ENCODE peak calls at places on chromosome 12, in seven cellular contexts. E is neuronal stem cell, M is cardiac muscle cell, J is psoas muscle, S is H9, T is PC-9, Q is upper lobe of right lung. R is an unnamed sample.

GRCh38 chr12:124862768-124863408 is 776 bp downstream of the SCARB1 start:
- DNase-seq in Q (no peak), E (no peak), S (no peak), J (no peak), M (no peak), T (no peak), R (no peak)

GRCh38 chr12:89379100-89379838 is 27.0 kb upstream of the DUSP6 start:
- DNase-seq in J (no peak), S (no peak), T (no peak), Q (no peak), E (no peak), M (no peak), R (no peak)

GRCh38 chr12:56565510-56566101 is 44.0 kb downstream of the RBMS2 start:
- DNase-seq in J (peak; percentile 77), E (no peak), Q (peak; percentile 71), M (peak; percentile 92), S (peak; percentile 80), T (no peak), R (peak; percentile 5)

GRCh38 chr12:51307655-51308593 is 16.1 kb downstream of the BIN2 start:
- DNase-seq in M (peak; percentile 69), E (no peak), Q (no peak), S (no peak), T (peak; percentile 95), J (no peak), R (no peak)

GRCh38 chr12:4417471-4417870 is 28.1 kb downstream of the FGF6 start:
- DNase-seq in J (no peak), S (no peak), T (no peak), E (peak; percentile 33), M (no peak), Q (no peak), R (no peak)

GRCh38 chr12:103301642-103302620 is 193.8 kb downstream of the C12orf42 start:
- DNase-seq in E (peak; percentile 47), J (peak; percentile 22), T (no peak), Q (no peak), S (peak; percentile 92), M (no peak), R (peak; percentile 48)

GRCh38 chr12:65609359-65609771 is 214.9 kb upstream of the HMGA2 start:
- DNase-seq in T (peak; percentile 84), S (no peak), E (no peak), M (peak; percentile 59), Q (no peak), J (no peak), R (no peak)

GRCh38 chr12:75294797-75295196 is 35.3 kb downstream of the CAPS2 start:
- DNase-seq in T (no peak), E (no peak), S (no peak), Q (no peak), M (no peak), J (no peak), R (no peak)

GRCh38 chr12:92136883-92137582 is 8.6 kb downstream of the BTG1 start:
- DNase-seq in S (no peak), E (no peak), M (peak; percentile 89), J (no peak), Q (no peak), T (peak; percentile 84), R (no peak)

GRCh38 chr12:16389594-16389993 is 42.1 kb downstream of the MGST1 start:
- DNase-seq in S (no peak), M (peak; percentile 30), Q (no peak), J (no peak), E (no peak), T (no peak), R (no peak)

GRCh38 chr12:39839072-39839471 is 219.5 kb upstream of the ABCD2 start:
- DNase-seq in S (no peak), Q (no peak), T (no peak), M (no peak), E (no peak), J (no peak), R (no peak)

GRCh38 chr12:1644523-1645438 is 15.8 kb downstream of the WNT5B start:
- DNase-seq in Q (peak; percentile 75), T (no peak), J (peak; percentile 81), S (no peak), E (no peak), M (peak; percentile 83), R (no peak)

GRCh38 chr12:46154221-46154975 is 114.4 kb downstream of the SLC38A1 start:
- DNase-seq in E (no peak), S (no peak), J (no peak), T (no peak), Q (no peak), M (peak; percentile 44), R (no peak)

GRCh38 chr12:16347391-16348298 is at the start of gene MGST1:
- DNase-seq in J (peak; percentile 80), E (peak; percentile 89), S (peak; percentile 95), T (peak; percentile 81), Q (peak; percentile 94), M (peak; percentile 78), R (peak; percentile 87)

GRCh38 chr12:27965411-27965810 is 7.1 kb downstream of the PTHLH start:
- DNase-seq in J (no peak), E (no peak), Q (no peak), T (peak; percentile 60), M (peak; percentile 15), S (no peak), R (no peak)

GRCh38 chr12:118537481-118537917 is 161.1 kb downstream of the SUDS3 start:
- DNase-seq in E (no peak), S (peak; percentile 58), Q (no peak), T (no peak), M (no peak), J (peak; percentile 77), R (peak; percentile 55)

GRCh38 chr12:131618303-131618658 is 92.6 kb upstream of the SFSWAP start:
- DNase-seq in Q (no peak), E (peak; percentile 56), S (peak; percentile 71), T (peak; percentile 34), J (no peak), M (peak; percentile 12), R (no peak)

GRCh38 chr12:95173392-95174251 is 43.6 kb downstream of the FGD6 start:
- DNase-seq in J (peak; percentile 69), M (peak; percentile 92), S (no peak), E (no peak), Q (peak; percentile 74), T (peak; percentile 40), R (no peak)

GRCh38 chr12:67649165-67650126 is 901 bp downstream of the DYRK2 start:
- DNase-seq in E (no peak), J (peak; percentile 69), S (no peak), Q (peak; percentile 75), T (no peak), M (no peak), R (no peak)

GRCh38 chr12:67884596-67884995 is 104.7 kb upstream of the IFNG-AS1 start:
- DNase-seq in J (no peak), T (no peak), Q (no peak), M (no peak), S (no peak), E (no peak), R (no peak)

GRCh38 chr12:94092516-94093241 is 55.7 kb upstream of the PLXNC1 start:
- DNase-seq in Q (no peak), J (peak; percentile 57), M (peak; percentile 96), E (no peak), S (no peak), T (no peak), R (no peak)

GRCh38 chr12:114152066-114152465 is 185.9 kb upstream of the RBM19 start:
- DNase-seq in E (no peak), M (no peak), T (no peak), J (no peak), Q (no peak), S (no peak), R (no peak)

GRCh38 chr12:53170245-53170644 is 10.3 kb upstream of the ZNF740 start:
- DNase-seq in E (no peak), M (no peak), T (no peak), Q (no peak), J (no peak), S (no peak), R (no peak)

GRCh38 chr12:177980-178714 is 35.8 kb downstream of the SLC6A12 start:
- DNase-seq in J (no peak), T (no peak), Q (no peak), M (no peak), S (no peak), E (no peak), R (no peak)
- H3K9me3 ChIP-seq in J (no peaks in the 10 kb centered on the region), T (no peaks in the 10 kb centered on the region), Q (no peaks in the 10 kb centered on the region), M (no peaks in the 10 kb centered on the region), S (no peaks in the 10 kb centered on the region), E (no peaks in the 10 kb centered on the region), R (no peaks in the 10 kb centered on the region)

GRCh38 chr12:116182359-116183063 is 95.0 kb downstream of the MED13L start:
- DNase-seq in T (no peak), S (no peak), M (no peak), E (no peak), J (no peak), Q (no peak), R (no peak)

GRCh38 chr12:116177017-116177416 is 100.5 kb downstream of the MED13L start:
- DNase-seq in S (no peak), J (no peak), Q (no peak), M (no peak), T (no peak), E (no peak), R (no peak)

GRCh38 chr12:116180448-116180847 is 97.0 kb downstream of the MED13L start:
- DNase-seq in Q (no peak), J (no peak), T (no peak), E (no peak), S (no peak), M (no peak), R (no peak)

GRCh38 chr12:116183741-116184141 is 93.8 kb downstream of the MED13L start:
- DNase-seq in S (no peak), M (peak; percentile 29), E (no peak), J (no peak), T (no peak), Q (no peak), R (no peak)

GRCh38 chr12:116179384-116179783 is 98.1 kb downstream of the MED13L start:
- DNase-seq in Q (no peak), M (no peak), S (no peak), E (no peak), T (no peak), J (no peak), R (no peak)
- H3K4me1 ChIP-seq in Q (peaks cover 30% of the 10 kb centered on the region), M (peaks cover 72% of the 10 kb centered on the region), S (no peaks in the 10 kb centered on the region), E (peaks cover 5% of the 10 kb centered on the region), T (no peaks in the 10 kb centered on the region), J (peaks cover 42% of the 10 kb centered on the region), R (no peaks in the 10 kb centered on the region)

DNA sequence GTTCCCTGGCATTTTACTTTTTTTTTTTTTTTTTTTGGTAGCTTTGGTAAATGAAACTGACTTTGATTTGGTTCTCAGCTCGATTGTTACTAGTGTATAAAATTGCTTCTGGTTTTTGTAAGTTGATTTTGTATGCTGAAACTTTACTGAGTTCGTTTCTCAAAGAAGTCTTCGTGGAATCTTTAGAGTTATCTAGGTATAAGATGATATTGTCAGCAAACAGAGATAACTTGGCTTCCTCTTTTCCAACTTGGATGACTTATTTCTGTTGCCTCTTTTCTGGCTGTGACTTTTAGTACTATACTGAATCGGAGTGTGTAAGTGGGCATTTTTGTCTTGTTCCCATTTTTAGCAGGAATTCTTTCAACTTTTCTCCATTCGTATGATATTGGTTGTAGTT is 28.1 kb downstream of the USP15 start:
- DNase-seq in J (no peak), E (no peak), S (no peak), T (no peak), Q (no peak), M (no peak), R (no peak)
- H3K9me3 ChIP-seq in J (peaks cover 10% of the 10 kb centered on the region), E (peaks cover 32% of the 10 kb centered on the region), S (no peaks in the 10 kb centered on the region), T (no peaks in the 10 kb centered on the region), Q (peaks cover 9% of the 10 kb centered on the region), M (no peaks in the 10 kb centered on the region), R (no peaks in the 10 kb centered on the region)

DNA sequence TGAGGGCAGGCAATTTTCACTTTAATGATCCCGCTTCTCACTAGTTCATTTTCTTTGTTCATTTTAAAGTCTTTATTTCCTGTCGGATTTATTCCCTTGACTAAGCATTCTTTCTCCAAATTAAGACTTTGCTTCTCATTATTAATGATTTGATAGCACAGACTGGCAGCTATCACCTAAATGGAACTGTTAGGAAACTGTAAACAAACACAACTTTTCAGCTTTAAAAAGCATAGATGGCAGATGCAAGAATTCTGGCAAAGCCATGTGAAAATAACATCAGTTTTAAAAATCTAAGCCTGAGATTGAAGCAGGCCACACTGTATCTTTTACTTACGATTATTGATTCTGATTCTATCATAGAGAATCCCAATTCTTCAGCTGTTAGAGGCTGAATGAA is 111.4 kb downstream of the GARIN6 start:
- DNase-seq in T (no peak), S (no peak), Q (no peak), J (no peak), M (no peak), E (no peak), R (no peak)
- H3K4me1 ChIP-seq in T (no peaks in the 10 kb centered on the region), S (no peaks in the 10 kb centered on the region), Q (no peaks in the 10 kb centered on the region), J (no peaks in the 10 kb centered on the region), M (no peaks in the 10 kb centered on the region), E (no peaks in the 10 kb centered on the region), R (no peaks in the 10 kb centered on the region)